ENCODE peak calls at places on chromosomes 7 and 10, in eight cellular contexts. I is PC-3, M is A549, P is Panc1, K is esophagus muscularis mucosa, H is lung, V is colonic mucosa, B is stomach. U is an unnamed sample. For H3K9me3, the result is how much of the 10 kb centered on the place peaks cover.

GRCh38 chr7:158802535-158803199 is 26.6 kb downstream of the ESYT2 start:
- DNase-seq in I (peak), V (no peak), H (no peak), B (no peak), M (peak), P (no peak), K (no peak), U (no peak)

GRCh38 chr7:151631149-151631967 is 111.7 kb upstream of the RHEB start:
- DNase-seq in B (peak), I (peak), M (peak), K (no peak), H (no peak), P (no peak), V (peak), U (peak)

GRCh38 chr10:129932182-129932581 is 31.9 kb downstream of the EBF3 start:
- DNase-seq in H (no peak), K (no peak), M (no peak), I (no peak), B (no peak), P (no peak), V (no peak), U (no peak)

GRCh38 chr10:49115015-49115795 is at the start of gene VSTM4:
- DNase-seq in P (no peak), H (peak), M (no peak), B (no peak), I (no peak), V (no peak), K (no peak), U (no peak)

GRCh38 chr7:120460928-120461327 is 188.0 kb downstream of the KCND2 start:
- DNase-seq in I (no peak), V (no peak), K (no peak), M (no peak), B (no peak), H (no peak), P (no peak), U (no peak)

GRCh38 chr10:29807407-29807806 is 172.6 kb upstream of the SVIL start:
- DNase-seq in P (peak), M (peak), I (peak), B (no peak), H (no peak), K (no peak), V (no peak), U (no peak)

GRCh38 chr10:122856902-122857301 is 11.2 kb upstream of the CUZD1 start:
- DNase-seq in I (no peak), H (no peak), B (no peak), P (no peak), M (no peak), V (no peak), K (no peak), U (no peak)

GRCh38 chr7:28272461-28272877 is 91.9 kb upstream of the JAZF1 start:
- DNase-seq in H (no peak), I (peak), M (peak), V (peak), P (no peak), K (no peak), B (peak), U (no peak)

GRCh38 chr7:51253157-51253556 is 63.5 kb downstream of the COBL start:
- DNase-seq in K (no peak), P (no peak), M (peak), B (no peak), V (no peak), H (no peak), I (peak), U (no peak)

GRCh38 chr10:104231784-104232612 is at the start of gene CFAP43:
- DNase-seq in H (peak), K (peak), V (peak), P (peak), M (peak), B (peak), I (peak), U (peak)

GRCh38 chr7:105830405-105831218 is 45.8 kb downstream of the ATXN7L1 start:
- DNase-seq in M (peak), B (no peak), V (no peak), I (peak), P (peak), H (no peak), K (no peak), U (peak)

GRCh38 chr7:41705109-41705871 is 2.4 kb upstream of the INHBA start:
- DNase-seq in B (peak), I (peak), P (no peak), M (peak), K (peak), V (peak), H (peak), U (peak)

GRCh38 chr7:26367219-26367711 is 75.6 kb downstream of the SNX10 start:
- DNase-seq in B (no peak), P (no peak), H (no peak), M (no peak), K (no peak), V (no peak), I (no peak), U (no peak)

GRCh38 chr10:19728376-19728775 is 87.9 kb upstream of the PLXDC2 start:
- DNase-seq in P (no peak), K (no peak), M (no peak), I (no peak), H (no peak), V (no peak), B (no peak), U (no peak)

GRCh38 chr7:138008046-138008587 is 6.2 kb upstream of the CREB3L2 start:
- DNase-seq in I (no peak), P (no peak), K (no peak), B (no peak), H (no peak), M (no peak), V (no peak), U (no peak)

GRCh38 chr7:37999673-38000072 is 79.2 kb downstream of the EPDR1 start:
- DNase-seq in P (no peak), H (no peak), K (no peak), I (no peak), V (no peak), M (no peak), B (no peak), U (no peak)

GRCh38 chr7:1521454-1521853 is 9.0 kb upstream of the MAFK start:
- DNase-seq in B (no peak), M (peak), P (no peak), V (no peak), H (no peak), K (no peak), I (no peak), U (no peak)

GRCh38 chr7:106111671-106112117 is 418 bp downstream of the SYPL1 start:
- DNase-seq in M (peak), V (no peak), P (no peak), B (peak), H (no peak), I (peak), K (no peak), U (no peak)

GRCh38 chr10:52115823-52116222 is 198.3 kb upstream of the DKK1 start:
- DNase-seq in P (no peak), M (peak), H (no peak), K (no peak), V (no peak), B (no peak), I (peak), U (no peak)

GRCh38 chr7:15709978-15710377 is 23.5 kb upstream of the MEOX2 start:
- DNase-seq in K (no peak), V (no peak), H (no peak), B (no peak), I (peak), P (no peak), M (no peak), U (no peak)

GRCh38 chr7:74479961-74480829 is 26.5 kb downstream of the GTF2IRD1 start:
- DNase-seq in H (peak), B (peak), I (no peak), P (no peak), V (peak), K (no peak), M (no peak), U (peak)

GRCh38 chr10:114245128-114245791 is 6.2 kb downstream of the VWA2 start:
- DNase-seq in K (no peak), P (no peak), B (peak), M (no peak), V (peak), H (no peak), I (peak), U (peak)

GRCh38 chr7:19113855-19114590 is 3.4 kb downstream of the TWIST1 start:
- DNase-seq in M (no peak), K (no peak), V (no peak), P (no peak), I (peak), H (no peak), B (no peak), U (no peak)

GRCh38 chr10:43315535-43316245 is 48.8 kb upstream of the RASGEF1A start:
- DNase-seq in M (no peak), I (no peak), H (no peak), K (no peak), B (peak), V (peak), P (no peak), U (no peak)

DNA sequence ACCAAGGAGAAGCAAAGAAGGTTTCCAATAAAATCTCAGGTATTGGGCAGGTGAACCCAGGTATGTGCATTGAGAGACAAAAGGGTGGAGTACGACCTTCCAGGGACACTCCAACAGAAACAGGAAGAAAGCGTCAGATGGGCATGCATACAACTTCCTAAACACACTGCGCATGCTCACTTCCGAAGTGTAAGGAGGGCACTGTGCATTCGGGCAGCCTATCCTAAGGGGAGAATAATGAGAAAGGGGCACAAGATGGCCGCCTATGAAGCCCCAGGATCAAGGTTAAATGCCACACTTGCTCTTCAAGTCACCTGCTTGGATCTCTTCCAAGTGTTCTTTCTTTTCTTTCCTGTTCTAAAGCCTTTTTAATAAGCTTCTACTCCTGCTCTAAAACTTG is 39.4 kb upstream of the PRSS1 start:
- DNase-seq in P (no peak), B (no peak), V (no peak), K (no peak), I (no peak), M (no peak), H (no peak), U (no peak)
- H3K27ac ChIP-seq in P (no peak), B (no peak), V (no peak), K (no peak), I (no peak), M (no peak), H (no peak), U (no peak)

GRCh38 chr7:90648107-90648506 is 52.0 kb downstream of the CDK14 start:
- DNase-seq in B (no peak), H (no peak), I (no peak), P (no peak), M (no peak), K (no peak), V (no peak), U (no peak)
- H3K9me3 ChIP-seq in B (under half), H (under half), I (under half), P (under half), M (under half), K (under half), V (under half), U (under half)

DNA sequence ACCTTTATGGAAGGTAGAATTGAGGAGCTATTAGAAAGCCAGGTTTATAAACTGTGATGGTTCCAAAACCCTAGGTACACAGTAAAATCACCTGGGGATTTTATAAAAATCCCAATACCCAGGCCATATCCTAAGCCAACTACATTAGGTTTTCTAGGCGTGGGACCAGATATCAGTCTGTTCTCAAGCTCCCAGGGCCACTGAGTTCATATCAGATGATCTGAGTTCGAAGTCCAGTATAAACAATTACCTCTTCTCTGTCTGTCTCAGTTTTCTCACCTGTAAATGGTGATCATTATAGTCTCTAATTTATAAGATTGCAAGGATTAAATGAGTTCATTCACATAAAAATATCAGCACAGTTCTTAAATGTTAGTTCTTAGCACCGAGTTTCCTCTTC is 60.6 kb downstream of the CAV1 start:
- DNase-seq in P (no peak), I (no peak), H (no peak), M (no peak), K (no peak), B (no peak), V (no peak), U (no peak)
- H3K27ac ChIP-seq in P (peak), I (no peak), H (no peak), M (peak), K (no peak), B (no peak), V (no peak), U (no peak)

DNA sequence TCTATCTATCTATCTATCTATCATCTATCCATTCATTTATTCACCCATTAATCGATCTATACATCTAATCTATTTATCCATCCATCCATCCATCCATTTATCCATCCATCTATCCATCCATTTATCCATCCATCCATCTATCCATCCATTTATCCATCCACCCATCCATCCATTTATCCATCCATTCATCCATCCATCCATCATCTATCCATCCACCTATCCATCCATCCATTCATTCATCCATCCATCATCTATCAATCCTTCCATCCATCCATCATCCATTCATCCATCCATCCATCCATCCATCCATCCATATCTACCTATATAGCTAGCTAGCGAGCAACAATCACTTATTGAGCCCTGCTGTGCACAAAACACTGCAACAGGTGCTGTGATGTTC is 953.1 kb upstream of the ZNF722 start:
- DNase-seq in I (no peak), M (no peak), P (no peak), B (no peak), V (no peak), K (no peak), H (no peak), U (no peak)
- H3K9me3 ChIP-seq in I (under half), M (under half), P (under half), B (half or more), V (under half), K (under half), H (under half), U (under half)

GRCh38 chr7:81638216-81638615 is 131.6 kb downstream of the HGF start:
- DNase-seq in H (no peak), B (no peak), K (no peak), M (peak), I (peak), P (peak), V (no peak), U (no peak)
- H3K27ac ChIP-seq in H (no peak), B (no peak), K (no peak), M (no peak), I (peak), P (no peak), V (no peak), U (no peak)

GRCh38 chr10:75418712-75419111 is 12.7 kb upstream of the LRMDA start:
- DNase-seq in B (no peak), I (no peak), P (no peak), M (no peak), V (no peak), H (no peak), K (no peak), U (no peak)
- H3K9me3 ChIP-seq in B (under half), I (under half), P (under half), M (under half), V (under half), H (under half), K (under half), U (under half)